ENCODE peak calls at places on chromosomes 16 and 17, in six cellular contexts. One of them, this sample, is unnamed.

GRCh38 chr17:38428150-38428642 is at the start of gene ARHGAP23:
- DNase-seq in neuronal stem cell: no peak
- DNase-seq in mesendoderm: peak; percentile 51
- DNase-seq in upper lobe of left lung: peak; percentile 81
- DNase-seq in psoas muscle: peak; percentile 86
- DNase-seq in left lung: peak; percentile 90
- DNase-seq in this sample: no peak

GRCh38 chr16:10678655-10679054 is 16.1 kb downstream of the TEKT5 start:
- DNase-seq in mesendoderm: peak; percentile 66
- DNase-seq in neuronal stem cell: peak; percentile 11
- DNase-seq in upper lobe of left lung: no peak
- DNase-seq in left lung: no peak
- DNase-seq in psoas muscle: no peak
- DNase-seq in this sample: no peak

GRCh38 chr16:81778861-81779539 is at the start of gene PLCG2:
- DNase-seq in psoas muscle: peak; percentile 76
- DNase-seq in upper lobe of left lung: peak; percentile 87
- DNase-seq in neuronal stem cell: peak; percentile 56
- DNase-seq in left lung: peak; percentile 98
- DNase-seq in mesendoderm: peak; percentile 57
- DNase-seq in this sample: peak; percentile 82

GRCh38 chr16:4506450-4506849 is 30.3 kb downstream of the HMOX2 start:
- DNase-seq in upper lobe of left lung: peak; percentile 65
- DNase-seq in mesendoderm: peak; percentile 88
- DNase-seq in left lung: no peak
- DNase-seq in psoas muscle: no peak
- DNase-seq in neuronal stem cell: peak; percentile 49
- DNase-seq in this sample: no peak

GRCh38 chr16:69830146-69830533 is 68.0 kb downstream of the WWP2 start:
- DNase-seq in psoas muscle: no peak
- DNase-seq in neuronal stem cell: no peak
- DNase-seq in left lung: no peak
- DNase-seq in mesendoderm: no peak
- DNase-seq in upper lobe of left lung: no peak
- DNase-seq in this sample: no peak

GRCh38 chr16:88453621-88454314 is 688 bp downstream of the ZFPM1 start:
- DNase-seq in psoas muscle: no peak
- DNase-seq in upper lobe of left lung: no peak
- DNase-seq in left lung: no peak
- DNase-seq in neuronal stem cell: no peak
- DNase-seq in mesendoderm: peak; percentile 81
- DNase-seq in this sample: no peak

GRCh38 chr17:49926886-49927285 is 42.1 kb upstream of the DLX4 start:
- DNase-seq in neuronal stem cell: no peak
- DNase-seq in left lung: peak; percentile 78
- DNase-seq in mesendoderm: no peak
- DNase-seq in psoas muscle: peak; percentile 85
- DNase-seq in upper lobe of left lung: no peak
- DNase-seq in this sample: peak; percentile 85

GRCh38 chr16:590165-590874 is 454 bp downstream of the RAB40C start:
- DNase-seq in neuronal stem cell: no peak
- DNase-seq in upper lobe of left lung: no peak
- DNase-seq in mesendoderm: no peak
- DNase-seq in left lung: peak; percentile 90
- DNase-seq in psoas muscle: peak; percentile 75
- DNase-seq in this sample: no peak

GRCh38 chr16:29231231-29231630 is 175.3 kb downstream of the NPIPB11 start:
- DNase-seq in psoas muscle: no peak
- DNase-seq in neuronal stem cell: no peak
- DNase-seq in upper lobe of left lung: no peak
- DNase-seq in mesendoderm: no peak
- DNase-seq in left lung: no peak
- DNase-seq in this sample: no peak

GRCh38 chr17:40315678-40316570 is 6.9 kb downstream of the RARA start:
- DNase-seq in left lung: no peak
- DNase-seq in upper lobe of left lung: no peak
- DNase-seq in psoas muscle: peak; percentile 54
- DNase-seq in neuronal stem cell: no peak
- DNase-seq in mesendoderm: no peak
- DNase-seq in this sample: peak; percentile 66

GRCh38 chr17:62629556-62630364 is 2.3 kb downstream of the MRC2 start:
- DNase-seq in neuronal stem cell: no peak
- DNase-seq in left lung: no peak
- DNase-seq in psoas muscle: no peak
- DNase-seq in mesendoderm: peak; percentile 47
- DNase-seq in upper lobe of left lung: no peak
- DNase-seq in this sample: no peak

GRCh38 chr16:4176794-4177438 is 60.7 kb upstream of the ADCY9 start:
- DNase-seq in neuronal stem cell: no peak
- DNase-seq in psoas muscle: no peak
- DNase-seq in mesendoderm: peak; percentile 12
- DNase-seq in upper lobe of left lung: no peak
- DNase-seq in left lung: no peak
- DNase-seq in this sample: no peak

GRCh38 chr16:82636958-82637357 is 10.2 kb downstream of the CDH13 start:
- DNase-seq in upper lobe of left lung: no peak
- DNase-seq in left lung: no peak
- DNase-seq in mesendoderm: no peak
- DNase-seq in neuronal stem cell: no peak
- DNase-seq in psoas muscle: no peak
- DNase-seq in this sample: no peak

GRCh38 chr16:47460301-47460754 is 535 bp downstream of the ITFG1 start:
- DNase-seq in left lung: no peak
- DNase-seq in neuronal stem cell: no peak
- DNase-seq in mesendoderm: peak; percentile 54
- DNase-seq in psoas muscle: no peak
- DNase-seq in upper lobe of left lung: no peak
- DNase-seq in this sample: no peak

GRCh38 chr17:12928736-12929135 is 89.1 kb downstream of the ELAC2 start:
- DNase-seq in mesendoderm: peak; percentile 56
- DNase-seq in neuronal stem cell: no peak
- DNase-seq in psoas muscle: no peak
- DNase-seq in left lung: no peak
- DNase-seq in upper lobe of left lung: no peak
- DNase-seq in this sample: no peak

GRCh38 chr17:58121925-58122324 is 26.3 kb upstream of the OR4D1 start:
- DNase-seq in left lung: no peak
- DNase-seq in neuronal stem cell: no peak
- DNase-seq in upper lobe of left lung: no peak
- DNase-seq in psoas muscle: no peak
- DNase-seq in mesendoderm: peak; percentile 75
- DNase-seq in this sample: no peak

GRCh38 chr17:54968954-54969400 is 412 bp downstream of the STXBP4 start:
- DNase-seq in mesendoderm: no peak
- DNase-seq in psoas muscle: peak; percentile 56
- DNase-seq in neuronal stem cell: no peak
- DNase-seq in upper lobe of left lung: peak; percentile 34
- DNase-seq in left lung: peak; percentile 75
- DNase-seq in this sample: no peak

DNA sequence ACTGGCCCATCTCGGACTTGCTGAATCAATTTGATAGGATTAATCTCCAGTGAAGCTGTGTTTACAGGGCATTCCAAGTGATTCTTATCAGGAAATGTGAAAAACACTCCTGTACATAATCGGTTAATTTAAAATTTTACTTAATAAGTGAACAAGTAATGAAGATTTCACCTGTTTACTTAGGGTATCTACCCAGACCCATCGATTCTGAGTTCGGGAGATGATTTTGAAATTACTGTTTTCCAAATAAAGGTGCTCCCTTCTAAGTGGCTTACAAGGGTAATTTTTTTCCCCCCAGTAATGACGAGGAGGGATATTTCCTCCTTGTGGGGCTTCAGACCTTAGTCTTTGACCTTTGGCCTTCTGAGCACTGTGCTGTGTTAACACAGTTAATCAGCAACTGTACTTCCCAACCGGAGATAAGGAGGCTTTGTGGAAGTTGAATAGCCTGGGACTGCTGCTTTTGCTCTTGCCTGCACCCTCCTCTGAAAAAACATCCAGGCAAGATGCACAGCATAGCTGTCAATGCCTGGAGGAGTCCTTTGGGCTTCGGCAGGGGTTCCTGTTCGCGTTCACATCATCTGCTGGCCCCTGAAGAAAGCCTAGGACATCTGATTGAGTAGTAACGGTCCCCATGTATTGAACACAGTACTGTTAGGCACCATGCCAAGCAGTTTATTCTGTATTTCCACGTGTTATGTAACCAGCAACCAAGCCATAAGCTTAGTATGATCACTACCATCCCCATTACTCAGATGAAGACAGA is 1.8 kb downstream of the FAHD1 start:
- DNase-seq in mesendoderm: no peak
- DNase-seq in upper lobe of left lung: no peak
- DNase-seq in neuronal stem cell: no peak
- DNase-seq in psoas muscle: no peak
- DNase-seq in left lung: no peak
- DNase-seq in this sample: no peak
- H3K4me3 ChIP-seq in mesendoderm: no peak overlapping the region
- H3K4me3 ChIP-seq in upper lobe of left lung: peak overlapping the region; percentile 95
- H3K4me3 ChIP-seq in neuronal stem cell: no peak overlapping the region
- H3K4me3 ChIP-seq in psoas muscle: peak overlapping the region; percentile 79
- H3K4me3 ChIP-seq in left lung: no peak overlapping the region
- H3K4me3 ChIP-seq in this sample: peak overlapping the region; percentile 93

GRCh38 chr17:77602062-77602746 is 356.3 kb upstream of the TNRC6C start:
- DNase-seq in mesendoderm: no peak
- DNase-seq in neuronal stem cell: no peak
- DNase-seq in upper lobe of left lung: no peak
- DNase-seq in left lung: no peak
- DNase-seq in psoas muscle: peak; percentile 92
- DNase-seq in this sample: peak; percentile 85

GRCh38 chr17:77606146-77606864 is 352.2 kb upstream of the TNRC6C start:
- DNase-seq in psoas muscle: no peak
- DNase-seq in upper lobe of left lung: no peak
- DNase-seq in mesendoderm: no peak
- DNase-seq in left lung: no peak
- DNase-seq in neuronal stem cell: no peak
- DNase-seq in this sample: no peak

GRCh38 chr17:77602883-77603640 is 355.4 kb upstream of the TNRC6C start:
- DNase-seq in left lung: no peak
- DNase-seq in mesendoderm: no peak
- DNase-seq in psoas muscle: no peak
- DNase-seq in neuronal stem cell: no peak
- DNase-seq in upper lobe of left lung: no peak
- DNase-seq in this sample: peak; percentile 78

GRCh38 chr17:77606865-77607210 is 351.7 kb upstream of the TNRC6C start:
- DNase-seq in mesendoderm: no peak
- DNase-seq in upper lobe of left lung: no peak
- DNase-seq in psoas muscle: no peak
- DNase-seq in neuronal stem cell: no peak
- DNase-seq in left lung: no peak
- DNase-seq in this sample: no peak

DNA sequence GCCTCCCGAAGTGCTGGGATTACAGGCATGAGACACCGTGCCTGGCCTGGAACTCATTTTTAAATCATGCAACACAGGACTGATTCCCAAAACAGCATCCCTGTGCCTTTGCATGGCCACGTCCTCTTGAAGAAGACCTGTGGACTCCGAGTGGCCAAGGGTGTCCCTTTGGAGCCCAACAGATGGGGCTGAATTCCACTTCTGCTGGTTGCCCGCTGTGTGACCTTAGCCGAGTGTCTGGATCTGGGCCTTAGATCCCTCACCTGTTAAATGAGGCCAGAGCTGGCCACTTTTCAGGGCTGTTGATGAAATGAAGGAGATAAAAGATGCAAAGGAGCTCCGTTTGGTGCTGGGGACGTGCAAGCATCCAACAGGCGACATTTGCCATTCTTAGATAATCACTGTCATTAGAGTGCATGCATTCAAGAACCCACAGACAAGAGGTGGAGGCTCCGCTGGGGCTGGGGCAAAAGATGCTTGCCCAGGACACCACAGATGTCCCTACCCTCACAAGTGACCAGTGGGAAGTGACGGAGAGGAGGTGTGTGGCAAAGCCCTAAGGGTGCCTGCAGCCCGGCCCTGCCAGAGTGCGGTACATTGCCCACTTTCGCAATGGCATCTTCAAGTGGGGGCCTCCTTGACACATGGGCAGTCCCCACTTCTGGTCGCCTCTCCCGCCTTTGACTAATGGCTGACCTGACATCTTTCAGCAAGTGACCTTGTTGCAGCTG is 354.0 kb upstream of the TNRC6C start:
- DNase-seq in mesendoderm: no peak
- DNase-seq in psoas muscle: no peak
- DNase-seq in upper lobe of left lung: peak; percentile 36
- DNase-seq in left lung: no peak
- DNase-seq in neuronal stem cell: no peak
- DNase-seq in this sample: peak; percentile 54
- H3K4me1 ChIP-seq in mesendoderm: no peaks in the 10 kb centered on the region
- H3K4me1 ChIP-seq in psoas muscle: peaks cover 32% of the 10 kb centered on the region
- H3K4me1 ChIP-seq in upper lobe of left lung: no peaks in the 10 kb centered on the region
- H3K4me1 ChIP-seq in left lung: no peaks in the 10 kb centered on the region
- H3K4me1 ChIP-seq in neuronal stem cell: peaks cover 4% of the 10 kb centered on the region
- H3K4me1 ChIP-seq in this sample: peaks cover 27% of the 10 kb centered on the region

GRCh38 chr16:74298104-74298503 is 1.5 kb downstream of the PSMD7 start:
- DNase-seq in left lung: no peak
- DNase-seq in upper lobe of left lung: no peak
- DNase-seq in neuronal stem cell: no peak
- DNase-seq in mesendoderm: no peak
- DNase-seq in psoas muscle: no peak
- DNase-seq in this sample: no peak
- H3K4me3 ChIP-seq in left lung: no peak overlapping the region
- H3K4me3 ChIP-seq in upper lobe of left lung: peak overlapping the region; percentile 76
- H3K4me3 ChIP-seq in neuronal stem cell: no peak overlapping the region
- H3K4me3 ChIP-seq in mesendoderm: no peak overlapping the region
- H3K4me3 ChIP-seq in psoas muscle: peak overlapping the region; percentile 85
- H3K4me3 ChIP-seq in this sample: peak overlapping the region; percentile 75

GRCh38 chr17:74748529-74749261 is at the start of gene NHERF1:
- DNase-seq in upper lobe of left lung: peak; percentile 97
- DNase-seq in mesendoderm: peak; percentile 96
- DNase-seq in neuronal stem cell: peak; percentile 92
- DNase-seq in psoas muscle: peak; percentile 96
- DNase-seq in left lung: peak; percentile 99
- DNase-seq in this sample: peak; percentile 96

GRCh38 chr17:74748279-74748528 is 224 bp upstream of the NHERF1 start:
- DNase-seq in mesendoderm: no peak
- DNase-seq in neuronal stem cell: no peak
- DNase-seq in psoas muscle: no peak
- DNase-seq in left lung: no peak
- DNase-seq in upper lobe of left lung: no peak
- DNase-seq in this sample: no peak

GRCh38 chr17:74745548-74746177 is 2.8 kb upstream of the NHERF1 start:
- DNase-seq in neuronal stem cell: no peak
- DNase-seq in psoas muscle: no peak
- DNase-seq in mesendoderm: peak; percentile 70
- DNase-seq in upper lobe of left lung: no peak
- DNase-seq in left lung: no peak
- DNase-seq in this sample: no peak

GRCh38 chr17:74746376-74746775 is 2.1 kb upstream of the NHERF1 start:
- DNase-seq in mesendoderm: peak; percentile 96
- DNase-seq in upper lobe of left lung: no peak
- DNase-seq in left lung: peak; percentile 50
- DNase-seq in neuronal stem cell: no peak
- DNase-seq in psoas muscle: no peak
- DNase-seq in this sample: no peak

DNA sequence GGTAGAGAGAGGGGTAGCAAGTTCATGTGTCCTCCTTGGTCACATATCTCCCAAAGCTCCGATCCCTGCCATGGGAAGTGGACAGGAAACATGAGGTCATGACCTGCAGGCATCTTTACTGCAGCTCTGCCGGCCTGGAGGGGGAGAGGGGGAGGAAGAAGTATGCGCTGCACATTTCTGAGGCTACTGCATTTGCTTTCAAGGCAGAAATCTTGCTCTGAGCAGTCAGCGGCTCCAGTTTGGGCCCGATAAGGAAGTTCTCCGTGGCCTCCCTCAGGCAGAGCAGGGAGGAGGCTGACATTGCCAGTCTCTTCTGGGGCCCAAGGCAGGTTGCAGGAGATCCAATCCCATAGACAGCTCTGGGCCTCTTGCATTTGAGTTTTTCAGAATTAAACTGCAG is 1.5 kb upstream of the NHERF1 start:
- DNase-seq in psoas muscle: no peak
- DNase-seq in left lung: peak; percentile 24
- DNase-seq in neuronal stem cell: no peak
- DNase-seq in upper lobe of left lung: peak; percentile 47
- DNase-seq in mesendoderm: peak; percentile 80
- DNase-seq in this sample: no peak
- H3K4me1 ChIP-seq in psoas muscle: peaks cover 11% of the 10 kb centered on the region
- H3K4me1 ChIP-seq in left lung: peaks cover 20% of the 10 kb centered on the region
- H3K4me1 ChIP-seq in neuronal stem cell: peaks cover 39% of the 10 kb centered on the region
- H3K4me1 ChIP-seq in upper lobe of left lung: peaks cover 86% of the 10 kb centered on the region
- H3K4me1 ChIP-seq in mesendoderm: peaks cover 39% of the 10 kb centered on the region
- H3K4me1 ChIP-seq in this sample: peaks cover 62% of the 10 kb centered on the region